ENCODE peak calls at places on chromosomes 4 and X, in five cellular contexts. M is NT2/D1, P is fibroblast of lung, T is SJSA1, W is HCT116. K is an unnamed sample. For H3K27me3, the result is how much of the 10 kb centered on the place peaks cover.

GRCh38 chr4:105490523-105490922 is 16.7 kb upstream of the PPA2 start:
- DNase-seq in M (no peak), T (no peak), W (no peak), P (no peak), K (no peak)

GRCh38 chrX:107146670-107147069 is 28.0 kb upstream of the RBM41 start:
- DNase-seq in W (no peak), T (no peak), M (no peak), P (no peak), K (no peak)

GRCh38 chr4:42678512-42678911 is 21.6 kb upstream of the ATP8A1 start:
- DNase-seq in M (no peak), P (no peak), W (no peak), T (no peak), K (no peak)

GRCh38 chr4:186012071-186012470 is 56.9 kb upstream of the TLR3 start:
- DNase-seq in T (no peak), P (no peak), M (no peak), W (no peak), K (no peak)

GRCh38 chr4:22514001-22514400 is 1.9 kb downstream of the ADGRA3 start:
- DNase-seq in T (peak), P (peak), W (no peak), M (no peak), K (no peak)

GRCh38 chrX:150329888-150330287 is 33.2 kb upstream of the MAMLD1 start:
- DNase-seq in P (peak), M (no peak), W (no peak), T (no peak), K (no peak)

GRCh38 chr4:39044947-39045734 is 12.9 kb upstream of the TMEM156 start:
- DNase-seq in M (no peak), W (no peak), T (peak), P (no peak), K (no peak)

GRCh38 chr4:33071552-33071951 is 2351.4 kb downstream of the PCDH7 start:
- DNase-seq in T (no peak), P (peak), W (no peak), M (no peak), K (no peak)

GRCh38 chr4:178165909-178166308 is 723.7 kb upstream of the AGA start:
- DNase-seq in W (no peak), P (no peak), M (no peak), T (no peak), K (no peak)

GRCh38 chr4:147354994-147355393 is 125.9 kb upstream of the EDNRA start:
- DNase-seq in T (no peak), W (no peak), P (no peak), M (no peak), K (no peak)

GRCh38 chr4:10144479-10144878 is 27.9 kb upstream of the WDR1 start:
- DNase-seq in M (no peak), W (no peak), T (no peak), P (no peak), K (no peak)
- H3K27me3 ChIP-seq in M (under half), W (under half), T (under half), P (under half), K (under half)

DNA sequence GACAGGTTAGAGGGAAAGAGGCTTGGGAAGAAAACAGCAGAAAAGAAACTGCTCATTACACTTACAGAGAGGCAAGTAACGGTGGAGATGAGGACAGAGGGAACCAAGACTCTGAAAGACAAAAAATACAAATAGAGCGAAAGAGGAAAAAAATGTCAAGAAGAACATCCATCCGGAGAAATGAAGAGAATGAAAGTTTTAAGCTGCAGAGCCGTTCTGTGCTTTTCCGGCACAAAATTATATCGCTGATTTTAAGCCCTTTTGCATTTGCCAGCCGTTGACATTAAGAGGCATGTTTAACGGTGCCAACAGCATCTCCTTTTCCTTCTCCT is 236 bp downstream of the PCDH10 start:
- DNase-seq in T (no peak), M (no peak), P (no peak), W (no peak), K (no peak)
- H3K27me3 ChIP-seq in T (under half), M (under half), P (under half), W (under half), K (under half)

DNA sequence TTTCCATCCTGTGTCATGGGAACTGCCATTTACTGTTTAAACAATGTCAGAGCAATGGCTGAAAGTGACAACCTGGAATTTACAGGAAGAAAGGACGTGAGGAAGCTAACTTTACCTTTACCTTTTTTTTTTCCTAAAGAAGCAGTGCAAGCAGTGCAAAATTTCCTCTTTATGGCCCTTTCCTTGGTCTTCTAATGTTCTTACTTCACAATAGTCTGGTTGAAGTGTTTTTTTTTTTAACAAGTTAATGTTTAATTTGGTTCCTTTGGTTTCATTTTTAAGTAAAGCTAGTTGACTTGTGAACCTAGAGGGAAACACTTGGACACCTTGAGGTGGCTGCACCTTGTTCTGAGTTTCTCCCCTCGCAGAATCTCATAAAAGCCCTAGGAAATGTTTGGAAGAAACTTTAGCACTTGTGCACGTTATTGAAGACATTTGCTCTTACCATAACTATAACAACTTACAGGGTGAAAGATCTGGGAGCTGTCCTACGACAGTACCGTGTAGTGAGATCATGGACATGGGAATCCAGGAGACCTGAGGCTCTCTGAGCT is 1.8 kb downstream of the SGMS2 start:
- DNase-seq in M (no peak), P (no peak), T (no peak), W (no peak), K (no peak)
- H3K27me3 ChIP-seq in M (half or more), P (under half), T (under half), W (under half), K (under half)

GRCh38 chr4:823093-823760 is 2.7 kb downstream of the CPLX1 start:
- DNase-seq in M (no peak), P (no peak), T (no peak), W (no peak), K (no peak)

GRCh38 chr4:824461-825062 is 1.4 kb downstream of the CPLX1 start:
- DNase-seq in P (no peak), W (no peak), M (no peak), T (no peak), K (no peak)

GRCh38 chr4:825063-825968 is 613 bp downstream of the CPLX1 start:
- DNase-seq in P (peak), W (no peak), M (no peak), T (no peak), K (peak)

GRCh38 chr4:822361-823092 is 3.4 kb downstream of the CPLX1 start:
- DNase-seq in P (no peak), T (no peak), M (no peak), W (no peak), K (no peak)

GRCh38 chr4:823761-824460 is 2.0 kb downstream of the CPLX1 start:
- DNase-seq in M (no peak), T (no peak), P (no peak), W (no peak), K (no peak)
- H3K27me3 ChIP-seq in M (half or more), T (under half), P (under half), W (under half), K (under half)

GRCh38 chrX:40010550-40011364 is 87.0 kb downstream of the BCOR start:
- DNase-seq in T (no peak), M (no peak), W (no peak), P (no peak), K (no peak)
- H3K27me3 ChIP-seq in T (under half), M (half or more), W (under half), P (under half), K (under half)

GRCh38 chrX:48278958-48279357 is 23.8 kb downstream of the SSX1 start:
- DNase-seq in P (no peak), M (peak), W (peak), T (no peak), K (no peak)
- H3K27me3 ChIP-seq in P (under half), M (under half), W (under half), T (under half), K (under half)